ENCODE peak calls at places on chromosome 9, in four cellular contexts. One of them, this sample, is unnamed.

GRCh38 chr9:2373648-2374047 is 247.9 kb upstream of the VLDLR start:
- DNase-seq in HT1080: no peak
- DNase-seq in SW480: no peak
- DNase-seq in HTR-8/SVneo: no peak
- DNase-seq in this sample: no peak

GRCh38 chr9:131046581-131047202 is 37.7 kb downstream of the LAMC3 start:
- DNase-seq in HT1080: peak
- DNase-seq in SW480: peak
- DNase-seq in HTR-8/SVneo: peak
- DNase-seq in this sample: peak

GRCh38 chr9:91949946-91950664 is at the start of gene ROR2:
- DNase-seq in HT1080: no peak
- DNase-seq in SW480: peak
- DNase-seq in HTR-8/SVneo: peak
- DNase-seq in this sample: peak

GRCh38 chr9:106619211-106619610 is 243.8 kb upstream of the ZNF462 start:
- DNase-seq in HT1080: peak
- DNase-seq in SW480: no peak
- DNase-seq in HTR-8/SVneo: no peak
- DNase-seq in this sample: no peak

GRCh38 chr9:83701769-83702168 is 6.0 kb downstream of the UBQLN1 start:
- DNase-seq in HT1080: peak
- DNase-seq in SW480: no peak
- DNase-seq in HTR-8/SVneo: peak
- DNase-seq in this sample: no peak

GRCh38 chr9:31119882-31120481 is 1264.5 kb upstream of the ACO1 start:
- DNase-seq in HT1080: peak
- DNase-seq in SW480: peak
- DNase-seq in HTR-8/SVneo: no peak
- DNase-seq in this sample: no peak

GRCh38 chr9:16461231-16461840 is 409.1 kb downstream of the BNC2 start:
- DNase-seq in HT1080: no peak
- DNase-seq in SW480: no peak
- DNase-seq in HTR-8/SVneo: no peak
- DNase-seq in this sample: no peak

GRCh38 chr9:21506910-21507795 is 25.0 kb upstream of the IFNE start:
- DNase-seq in HT1080: peak
- DNase-seq in SW480: no peak
- DNase-seq in HTR-8/SVneo: peak
- DNase-seq in this sample: no peak

GRCh38 chr9:74858753-74859414 is 28.8 kb downstream of the TRPM6 start:
- DNase-seq in HT1080: peak
- DNase-seq in SW480: no peak
- DNase-seq in HTR-8/SVneo: no peak
- DNase-seq in this sample: no peak

GRCh38 chr9:135156525-135157510 is 69.3 kb downstream of the OLFM1 start:
- DNase-seq in HT1080: peak
- DNase-seq in SW480: peak
- DNase-seq in HTR-8/SVneo: peak
- DNase-seq in this sample: peak

GRCh38 chr9:133139246-133140173 is 18.5 kb upstream of the RALGDS start:
- DNase-seq in HT1080: no peak
- DNase-seq in SW480: no peak
- DNase-seq in HTR-8/SVneo: no peak
- DNase-seq in this sample: no peak

GRCh38 chr9:134057751-134058701 is 9.8 kb downstream of the BRD3 start:
- DNase-seq in HT1080: no peak
- DNase-seq in SW480: no peak
- DNase-seq in HTR-8/SVneo: no peak
- DNase-seq in this sample: no peak

GRCh38 chr9:134372621-134373267 is 46.5 kb downstream of the RXRA start:
- DNase-seq in HT1080: peak
- DNase-seq in SW480: peak
- DNase-seq in HTR-8/SVneo: no peak
- DNase-seq in this sample: peak

GRCh38 chr9:136267261-136268111 is 21.9 kb upstream of the QSOX2 start:
- DNase-seq in HT1080: peak
- DNase-seq in SW480: peak
- DNase-seq in HTR-8/SVneo: peak
- DNase-seq in this sample: peak

GRCh38 chr9:94156549-94157407 is 72.5 kb downstream of the PTPDC1 start:
- DNase-seq in HT1080: peak
- DNase-seq in SW480: no peak
- DNase-seq in HTR-8/SVneo: no peak
- DNase-seq in this sample: peak

GRCh38 chr9:120710110-120710981 is 3.9 kb downstream of the MEGF9 start:
- DNase-seq in HT1080: no peak
- DNase-seq in SW480: peak
- DNase-seq in HTR-8/SVneo: no peak
- DNase-seq in this sample: no peak

GRCh38 chr9:38380872-38381534 is 11.5 kb upstream of the ALDH1B1 start:
- DNase-seq in HT1080: no peak
- DNase-seq in SW480: peak
- DNase-seq in HTR-8/SVneo: no peak
- DNase-seq in this sample: no peak

GRCh38 chr9:125634040-125634717 is 72.8 kb downstream of the MAPKAP1 start:
- DNase-seq in HT1080: peak
- DNase-seq in SW480: no peak
- DNase-seq in HTR-8/SVneo: no peak
- DNase-seq in this sample: no peak

GRCh38 chr9:126377521-126377920 is 50.9 kb downstream of the MVB12B start:
- DNase-seq in HT1080: no peak
- DNase-seq in SW480: no peak
- DNase-seq in HTR-8/SVneo: no peak
- DNase-seq in this sample: no peak

GRCh38 chr9:19464061-19464763 is 55.4 kb downstream of the ACER2 start:
- DNase-seq in HT1080: no peak
- DNase-seq in SW480: no peak
- DNase-seq in HTR-8/SVneo: no peak
- DNase-seq in this sample: no peak

This sample was measured in left cardiac atrium.